ENCODE peak calls at places on chromosomes 4 and X, in eight cellular contexts. J, I, N, H, X, F, Y and A are unnamed samples.

GRCh38 chr4:90318208-90318607 is 191.0 kb downstream of the CCSER1 start:
- DNase-seq in I (no peak), N (no peak), X (no peak), J (peak; percentile 85), F (peak; percentile 74), Y (no peak), H (no peak), A (peak; percentile 10)

GRCh38 chr4:41213563-41214157 is 682 bp downstream of the APBB2 start:
- DNase-seq in F (peak; percentile 37), H (no peak), I (no peak), Y (peak; percentile 30), J (no peak), X (no peak), N (no peak), A (no peak)

GRCh38 chr4:169271692-169272007 is 894 bp upstream of the SH3RF1 start:
- DNase-seq in F (no peak), H (no peak), X (no peak), J (no peak), I (no peak), N (no peak), Y (peak; percentile 22), A (no peak)

GRCh38 chr4:4415806-4416805 is 29.2 kb downstream of the NSG1 start:
- DNase-seq in N (no peak), J (no peak), Y (no peak), F (no peak), X (peak; percentile 18), I (no peak), H (no peak), A (no peak)

GRCh38 chr4:93373893-93374860 is 454.4 kb upstream of the ATOH1 start:
- DNase-seq in I (no peak), N (no peak), F (no peak), H (no peak), J (no peak), X (no peak), Y (no peak), A (no peak)

GRCh38 chr4:17168571-17168970 is 270.1 kb upstream of the LDB2 start:
- DNase-seq in J (no peak), X (no peak), Y (no peak), I (no peak), F (peak; percentile 84), N (no peak), H (peak; percentile 52), A (no peak)

GRCh38 chrX:30060718-30061117 is 154.6 kb upstream of the MAGEB2 start:
- DNase-seq in F (peak; percentile 19), X (no peak), Y (no peak), N (no peak), I (no peak), J (peak; percentile 6), H (peak; percentile 41), A (no peak)

GRCh38 chr4:176778491-176778890 is 14.2 kb downstream of the VEGFC start:
- DNase-seq in J (no peak), F (peak; percentile 64), N (no peak), H (no peak), Y (no peak), I (no peak), X (no peak), A (no peak)

GRCh38 chr4:88600129-88600849 is 8.0 kb downstream of the HERC3 start:
- DNase-seq in F (peak; percentile 92), H (no peak), X (no peak), I (no peak), N (no peak), J (no peak), Y (no peak), A (no peak)

GRCh38 chrX:31329298-31329697 is 257.5 kb upstream of the FTHL17 start:
- DNase-seq in I (no peak), N (no peak), F (no peak), J (no peak), Y (no peak), X (no peak), H (no peak), A (no peak)

GRCh38 chr4:97081951-97082350 is 1061.3 kb downstream of the STPG2 start:
- DNase-seq in H (no peak), J (no peak), Y (no peak), F (no peak), I (no peak), X (no peak), N (no peak), A (no peak)

GRCh38 chr4:107037188-107037587 is 1.1 kb upstream of the DKK2 start:
- DNase-seq in J (no peak), I (no peak), H (peak; percentile 79), F (peak; percentile 43), X (peak; percentile 28), Y (peak; percentile 8), N (no peak), A (no peak)

GRCh38 chrX:68929332-68930150 is 100.7 kb downstream of the EFNB1 start:
- DNase-seq in Y (no peak), N (peak; percentile 32), F (peak; percentile 57), I (no peak), H (no peak), X (no peak), J (peak; percentile 18), A (no peak)

GRCh38 chr4:19791422-19792113 is 460.1 kb upstream of the SLIT2 start:
- DNase-seq in X (no peak), N (no peak), F (peak; percentile 94), Y (no peak), J (no peak), I (no peak), H (peak; percentile 4), A (no peak)

GRCh38 chr4:176198316-176198903 is 3.0 kb upstream of the SPATA4 start:
- DNase-seq in H (peak; percentile 65), F (no peak), I (no peak), J (no peak), N (peak; percentile 70), Y (peak; percentile 25), X (peak; percentile 66), A (no peak)

GRCh38 chrX:76014321-76014720 is 158.5 kb upstream of the PBDC1 start:
- DNase-seq in I (no peak), H (no peak), X (no peak), N (no peak), J (no peak), Y (no peak), F (no peak), A (no peak)

GRCh38 chr4:53089940-53090729 is 228.0 kb downstream of the RASL11B start:
- DNase-seq in Y (no peak), N (no peak), H (no peak), J (no peak), X (no peak), I (no peak), F (no peak), A (no peak)

GRCh38 chrX:10033360-10034007 is 66.3 kb downstream of the CLDN34 start:
- DNase-seq in F (no peak), I (no peak), X (no peak), J (no peak), N (no peak), H (no peak), Y (no peak), A (no peak)

GRCh38 chrX:2550288-2551020 is 49.7 kb upstream of the DHRSX start:
- DNase-seq in H (no peak), F (no peak), J (no peak), X (no peak), N (no peak), I (no peak), Y (no peak), A (no peak)

GRCh38 chr4:25096553-25097443 is 63.5 kb downstream of the SEPSECS start:
- DNase-seq in I (no peak), Y (no peak), N (no peak), F (no peak), J (no peak), H (no peak), X (no peak), A (no peak)

GRCh38 chr4:125060376-125060775 is 254.4 kb upstream of the FAT4 start:
- DNase-seq in F (no peak), I (no peak), N (no peak), H (no peak), X (no peak), J (no peak), Y (no peak), A (no peak)

DNA sequence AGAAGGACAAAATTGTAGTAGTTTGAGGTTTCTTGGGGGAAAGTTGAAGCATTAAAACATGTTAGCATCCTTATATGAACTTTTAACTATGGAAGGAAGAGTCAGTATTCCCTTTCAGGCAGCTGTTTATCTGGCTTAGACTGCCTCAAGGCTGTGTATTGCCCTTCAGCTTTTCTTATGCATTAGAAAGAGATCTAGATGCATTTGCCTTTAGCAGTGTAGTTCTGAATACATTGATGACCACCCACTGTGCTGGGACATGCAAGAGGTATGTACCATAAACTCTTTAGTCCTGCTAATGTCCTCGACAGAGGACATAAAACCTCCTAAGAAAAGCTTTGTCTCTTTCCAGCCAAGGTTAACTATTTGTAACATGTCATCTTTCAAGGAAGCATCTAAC is 2.9 kb downstream of the FAM200B start:
- DNase-seq in Y (no peak), J (no peak), F (no peak), X (no peak), H (peak; percentile 86), I (no peak), N (no peak), A (no peak)
- H3K36me3 ChIP-seq in Y (peaks cover 14% of the 10 kb centered on the region), J (peaks cover 20% of the 10 kb centered on the region), F (no peaks in the 10 kb centered on the region), X (peaks cover 30% of the 10 kb centered on the region), H (no peaks in the 10 kb centered on the region), I (peaks cover 18% of the 10 kb centered on the region), N (peaks cover 7% of the 10 kb centered on the region), A (peaks cover 19% of the 10 kb centered on the region)

GRCh38 chr4:10114607-10115006 is 2.0 kb downstream of the WDR1 start:
- DNase-seq in H (no peak), F (no peak), N (no peak), Y (no peak), X (no peak), I (no peak), J (no peak), A (no peak)
- H3K4me3 ChIP-seq in H (no peak overlapping the region), F (peak overlapping the region; percentile 60), N (peak overlapping the region; percentile 94), Y (peak overlapping the region; percentile 93), X (peak overlapping the region; percentile 98), I (peak overlapping the region; percentile 88), J (no peak overlapping the region), A (peak overlapping the region; percentile 77)

DNA sequence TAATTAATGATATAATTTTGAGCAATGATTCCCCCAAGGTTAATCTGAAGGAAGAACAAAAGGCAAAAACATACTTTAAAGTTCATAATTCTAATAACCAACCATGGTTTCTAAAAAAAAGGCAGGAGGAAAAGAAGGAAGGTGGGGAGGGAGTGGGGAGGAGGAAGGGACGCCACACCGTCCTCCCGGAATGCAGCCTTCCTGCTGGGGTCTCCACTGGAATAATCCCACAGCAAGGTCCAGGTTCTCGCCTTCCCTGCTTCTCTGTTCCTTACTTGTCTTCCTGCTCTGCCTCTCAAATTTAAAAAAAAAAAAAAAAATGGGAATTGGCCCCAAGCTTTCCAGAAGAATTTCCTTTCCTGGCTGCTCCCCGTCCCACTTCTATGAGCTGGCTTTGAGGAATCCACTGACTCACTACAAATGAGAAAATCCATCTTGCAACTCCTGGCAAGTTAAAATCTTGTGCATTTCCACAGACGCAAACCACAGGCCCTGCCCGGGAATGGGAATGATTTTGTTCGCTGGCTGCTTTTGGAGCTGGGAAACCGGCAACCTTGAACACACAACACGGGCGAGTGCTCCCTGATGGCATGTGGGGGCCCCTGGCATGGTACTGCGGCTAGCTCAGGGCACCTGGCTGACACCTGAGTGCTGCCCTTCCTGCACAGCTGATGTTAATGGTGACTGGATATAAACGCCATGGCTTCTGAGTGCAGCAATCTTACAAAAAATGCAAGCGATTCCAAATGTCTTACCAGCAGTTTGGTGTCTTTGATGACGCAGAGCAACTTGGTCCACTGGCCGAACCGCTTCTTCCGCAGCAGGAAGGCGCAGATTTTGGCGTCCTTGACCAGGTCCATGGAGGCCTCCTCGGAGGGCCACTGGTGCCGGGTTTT is 97.0 kb downstream of the AFAP1 start:
- DNase-seq in I (no peak), H (no peak), Y (peak; percentile 33), J (peak; percentile 83), X (no peak), N (no peak), F (peak; percentile 95), A (peak; percentile 73)
- TF ChIP-seq POLR2AphosphoS5 in I (no peak), H (no peak), Y (peak; percentile 74), J (peak; percentile 39), X (no peak), N (peak; percentile 59), F (peak; percentile 79), A (no peak)

GRCh38 chrX:53584891-53585290 is 101.6 kb downstream of the HUWE1 start:
- DNase-seq in F (no peak), Y (no peak), X (no peak), H (no peak), J (no peak), I (no peak), N (no peak), A (no peak)
- H3K36me3 ChIP-seq in F (peaks cover 14% of the 10 kb centered on the region), Y (peaks cover 21% of the 10 kb centered on the region), X (peaks cover 96% of the 10 kb centered on the region), H (peaks cover 80% of the 10 kb centered on the region), J (peaks cover 53% of the 10 kb centered on the region), I (peaks cover 67% of the 10 kb centered on the region), N (peaks cover 35% of the 10 kb centered on the region), A (peaks cover 83% of the 10 kb centered on the region)